ENCODE peak calls at places on chromosomes 6 and 20, in six cellular contexts. E is A549, U is suprapubic skin, D is stomach, S is tibial nerve, A is HepG2. T is an unnamed sample. For H3K4me1, the result is how much of the 10 kb centered on the place peaks cover.

GRCh38 chr6:87618531-87618930 is 28.6 kb downstream of the ORC3 start:
- DNase-seq in D (no peak), E (no peak), S (no peak), A (no peak), U (no peak), T (no peak)

GRCh38 chr20:33291830-33292355 is 8.9 kb downstream of the BPIFB1 start:
- DNase-seq in E (peak), D (peak), S (no peak), U (no peak), A (peak), T (no peak)

GRCh38 chr6:1612386-1612893 is 2.7 kb downstream of the FOXC1 start:
- DNase-seq in A (no peak), E (no peak), S (no peak), D (no peak), U (no peak), T (no peak)

GRCh38 chr20:36744764-36745191 is 1.1 kb downstream of the NDRG3 start:
- DNase-seq in U (no peak), E (no peak), S (no peak), A (no peak), D (peak), T (no peak)

GRCh38 chr6:31304683-31305082 is 32.8 kb upstream of the HLA-C start:
- DNase-seq in A (no peak), D (no peak), E (no peak), S (no peak), U (no peak), T (no peak)

GRCh38 chr6:118772886-118773285 is 121.1 kb upstream of the ASF1A start:
- DNase-seq in U (no peak), S (no peak), A (no peak), D (no peak), E (no peak), T (no peak)

GRCh38 chr6:107555449-107555848 is 65.5 kb downstream of the SOBP start:
- DNase-seq in A (no peak), U (no peak), E (no peak), D (no peak), S (no peak), T (no peak)

GRCh38 chr20:9478801-9479200 is 35.6 kb upstream of the LAMP5 start:
- DNase-seq in E (no peak), U (no peak), A (no peak), D (no peak), S (no peak), T (no peak)

GRCh38 chr6:3526962-3527796 is 70.3 kb upstream of the SLC22A23 start:
- DNase-seq in U (peak), S (no peak), E (no peak), A (no peak), D (no peak), T (no peak)

GRCh38 chr6:33029297-33030184 is 20.1 kb upstream of the HLA-DOA start:
- DNase-seq in S (no peak), D (peak), U (no peak), E (no peak), A (no peak), T (no peak)

GRCh38 chr20:48904566-48905321 is 16.8 kb upstream of the ARFGEF2 start:
- DNase-seq in D (peak), U (no peak), A (peak), S (no peak), E (peak), T (peak)

GRCh38 chr20:25352746-25353145 is 37.9 kb downstream of the ABHD12 start:
- DNase-seq in A (no peak), E (no peak), D (no peak), S (no peak), U (no peak), T (no peak)

GRCh38 chr6:5126214-5126613 is 41.1 kb downstream of the PPP1R3G start:
- DNase-seq in U (no peak), D (no peak), S (no peak), E (no peak), A (peak), T (no peak)

GRCh38 chr6:34246563-34247391 is 2.0 kb downstream of the SMIM29 start:
- DNase-seq in U (no peak), E (no peak), S (no peak), A (peak), D (no peak), T (no peak)

GRCh38 chr20:63659370-63659769 is 1.3 kb downstream of the RTEL1 start:
- DNase-seq in E (no peak), A (no peak), D (no peak), S (no peak), U (no peak), T (no peak)
- H3K4me3 ChIP-seq in E (peak), A (peak), D (peak), S (peak), U (peak), T (peak)

DNA sequence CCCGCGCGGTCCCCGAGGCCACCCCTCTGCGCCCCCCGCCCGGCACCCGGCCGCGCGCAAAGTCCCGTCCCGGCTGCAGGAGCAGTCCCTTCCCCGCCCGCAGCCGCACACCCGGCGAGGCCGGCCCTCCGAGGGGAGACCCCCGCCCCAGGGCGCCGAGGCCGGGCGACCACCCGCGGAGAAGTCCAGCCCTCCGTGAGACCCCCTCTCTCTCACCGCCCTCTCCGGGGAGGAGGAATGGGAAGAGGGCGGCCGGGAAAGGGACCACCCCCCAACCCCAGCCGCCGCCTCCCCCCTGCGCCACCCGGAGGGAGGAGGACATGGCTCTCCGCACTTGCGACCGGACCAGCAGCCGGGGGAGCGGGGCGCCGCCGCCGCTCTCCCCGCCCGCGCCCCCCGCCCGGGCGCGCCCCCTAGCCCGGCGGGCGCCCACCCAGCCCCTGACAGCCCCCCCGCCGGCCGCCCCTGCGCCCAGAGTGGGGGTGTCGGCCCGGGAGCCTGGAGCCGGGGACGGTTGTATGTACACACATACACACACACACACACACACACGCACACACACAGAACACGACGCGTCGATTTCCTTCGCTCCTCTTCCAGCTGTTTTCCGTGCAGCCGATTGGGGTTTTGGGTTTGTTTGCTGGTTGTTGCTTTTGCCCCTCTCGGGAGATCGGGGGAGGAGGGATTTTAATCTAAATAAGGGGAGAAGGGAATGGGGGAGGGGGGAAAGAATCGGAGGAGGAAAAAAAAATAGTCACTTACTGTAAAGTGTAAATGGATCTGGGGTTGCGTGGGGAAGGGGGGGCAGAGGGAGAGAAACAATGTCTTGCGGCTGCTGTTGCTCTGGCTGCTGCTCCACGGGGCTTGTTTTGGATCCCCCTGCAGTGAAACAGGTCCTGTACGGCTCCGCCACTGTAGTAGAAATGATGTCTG is at the start of gene ATXN1:
- DNase-seq in S (peak), D (peak), E (peak), A (peak), U (peak), T (peak)
- H3K4me1 ChIP-seq in S (under half), D (under half), E (half or more), A (half or more), U (under half), T (under half)

GRCh38 chr6:129577691-129578090 is 132.3 kb downstream of the ARHGAP18 start:
- DNase-seq in D (no peak), U (no peak), S (no peak), A (no peak), E (no peak), T (no peak)
- TF ChIP-seq EP300 in D (no peak), U (no peak), S (no peak), A (no peak), E (no peak), T (no peak)

GRCh38 chr20:60088236-60088635 is 130.0 kb downstream of the CDH26 start:
- DNase-seq in D (no peak), A (no peak), S (no peak), E (no peak), U (no peak), T (no peak)

GRCh38 chr20:60085551-60086132 is 127.4 kb downstream of the CDH26 start:
- DNase-seq in U (no peak), A (no peak), E (no peak), D (no peak), S (no peak), T (no peak)

GRCh38 chr20:60091284-60091683 is 133.1 kb downstream of the CDH26 start:
- DNase-seq in D (no peak), E (no peak), S (no peak), U (no peak), A (no peak), T (no peak)

GRCh38 chr20:60086936-60087562 is 128.8 kb downstream of the CDH26 start:
- DNase-seq in U (no peak), D (no peak), S (no peak), E (no peak), A (no peak), T (no peak)

GRCh38 chr20:60087563-60088105 is 129.4 kb downstream of the CDH26 start:
- DNase-seq in D (no peak), U (no peak), E (no peak), A (no peak), S (no peak), T (no peak)
- H3K4me3 ChIP-seq in D (no peak), U (peak), E (peak), A (no peak), S (no peak), T (no peak)

GRCh38 chr6:54111341-54111740 is at the start of gene MLIP:
- DNase-seq in A (no peak), S (no peak), D (no peak), E (no peak), U (no peak), T (no peak)

GRCh38 chr6:54114991-54115390 is 3.7 kb downstream of the MLIP start:
- DNase-seq in U (no peak), E (no peak), D (no peak), A (no peak), S (no peak), T (no peak)

GRCh38 chr6:54112171-54112650 is 968 bp downstream of the MLIP start:
- DNase-seq in S (no peak), U (no peak), A (no peak), E (no peak), D (no peak), T (no peak)

GRCh38 chr6:54107470-54107869 is 3.8 kb upstream of the MLIP start:
- DNase-seq in D (no peak), S (no peak), E (no peak), A (no peak), U (no peak), T (no peak)

GRCh38 chr6:54109611-54110010 is 1.6 kb upstream of the MLIP start:
- DNase-seq in U (no peak), S (no peak), A (no peak), D (no peak), E (no peak), T (no peak)
- H3K4me1 ChIP-seq in U (under half), S (under half), A (under half), D (under half), E (under half), T (under half)

DNA sequence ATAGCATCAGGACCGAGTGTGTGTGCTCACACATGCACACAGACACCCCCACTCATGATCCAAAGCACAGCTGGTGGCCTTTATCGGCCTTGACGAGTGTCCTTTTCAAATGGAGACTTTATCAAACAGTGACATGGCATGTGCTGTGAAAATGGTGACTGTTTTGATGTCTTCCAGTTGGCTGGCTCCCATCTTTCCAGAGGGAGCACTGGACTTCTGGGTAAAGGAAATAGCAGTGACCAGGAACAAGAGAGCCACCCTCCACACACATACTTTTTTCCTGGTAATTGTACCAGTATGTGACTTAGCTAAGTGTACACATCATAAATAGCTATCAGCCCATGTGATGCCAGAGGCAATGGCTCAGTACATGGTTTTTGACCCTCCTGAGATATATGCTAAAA is 52.7 kb downstream of the ZDHHC14 start:
- DNase-seq in D (no peak), S (no peak), U (no peak), E (no peak), A (no peak), T (no peak)
- TF ChIP-seq EP300 in D (no peak), S (no peak), U (no peak), E (no peak), A (no peak), T (no peak)

DNA sequence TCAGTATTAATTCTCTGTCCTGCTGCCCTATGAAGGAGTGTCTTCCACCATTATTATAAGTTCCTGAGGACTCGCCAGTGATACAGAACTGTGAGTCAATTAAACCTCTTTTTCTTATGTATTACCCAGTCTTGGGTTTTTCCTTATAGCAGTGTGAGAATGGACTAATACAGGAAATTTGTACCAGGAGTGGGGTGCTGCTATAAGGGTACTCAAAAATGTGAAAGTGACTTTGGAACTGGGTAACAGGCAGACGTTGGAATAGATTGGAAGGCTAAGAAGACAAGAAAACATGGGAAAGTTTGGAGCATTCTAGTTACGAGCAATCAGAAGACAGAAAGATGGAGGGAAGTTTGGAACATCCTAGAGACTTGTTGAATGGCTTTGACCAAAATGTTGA is 616.7 kb upstream of the EPHA7 start:
- DNase-seq in D (no peak), S (no peak), A (no peak), U (no peak), E (no peak), T (no peak)
- H3K4me3 ChIP-seq in D (no peak), S (no peak), A (no peak), U (no peak), E (no peak), T (no peak)

GRCh38 chr6:36596359-36596758 is 2.2 kb downstream of the SRSF3 start:
- DNase-seq in U (no peak), S (no peak), D (no peak), E (no peak), A (no peak), T (no peak)
- H3K4me1 ChIP-seq in U (half or more), S (under half), D (under half), E (half or more), A (half or more), T (under half)

T was measured in ovary.